ENCODE peak calls at places on chromosomes 1 and 21, in seven cellular contexts. N is stimulated activated CD4-positive, alpha-beta T cell treated with anti-CD3 and anti-CD28 coated beads, TNF-alpha, amount 100 ng/mL, for 4 hours; U is retinal pigment epithelial cell; R is globus pallidus; X is tibial artery; L is PC-3; H is activated T-cell treated with anti-CD3 and anti-CD28 coated beads for 4 hours. I is an unnamed sample.
A peak's percentile ranks its signal among the peaks of the same experiment; 100 is the strongest.

GRCh38 chr21:32562426-32562825 is 22.9 kb downstream of the TCP10L start:
- DNase-seq in N (no peak), X (no peak), R (no peak), H (no peak), L (no peak), U (peak; percentile 24), I (peak; percentile 19)

GRCh38 chr1:91564888-91565700 is 64.4 kb downstream of the CDC7 start:
- DNase-seq in N (no peak), L (no peak), R (peak; percentile 40), U (no peak), X (no peak), H (no peak), I (no peak)

GRCh38 chr1:203644661-203645510 is 18.3 kb downstream of the ATP2B4 start:
- DNase-seq in U (no peak), R (no peak), N (no peak), X (no peak), H (no peak), L (peak; percentile 75), I (no peak)

GRCh38 chr1:14949836-14950674 is 203.5 kb upstream of the TMEM51 start:
- DNase-seq in U (no peak), L (no peak), X (peak; percentile 79), N (no peak), R (no peak), H (no peak), I (no peak)

GRCh38 chr1:18343646-18344045 is 137.1 kb upstream of the KLHDC7A start:
- DNase-seq in H (no peak), X (no peak), U (no peak), R (no peak), L (no peak), N (no peak), I (no peak)

GRCh38 chr1:88998716-88999115 is 6.3 kb upstream of the KYAT3 start:
- DNase-seq in X (no peak), L (peak; percentile 93), U (no peak), R (peak; percentile 82), H (peak; percentile 22), N (no peak), I (no peak)

GRCh38 chr21:43611598-43612369 is 47.5 kb downstream of the HSF2BP start:
- DNase-seq in X (peak; percentile 84), L (peak; percentile 77), H (no peak), N (no peak), R (peak; percentile 29), U (peak; percentile 62), I (no peak)

GRCh38 chr21:38938343-38938742 is 132.6 kb downstream of the ETS2 start:
- DNase-seq in X (no peak), H (no peak), L (no peak), N (no peak), U (no peak), R (no peak), I (no peak)

GRCh38 chr1:3537359-3537758 is 73.9 kb downstream of the MEGF6 start:
- DNase-seq in X (no peak), L (no peak), R (no peak), H (no peak), U (no peak), N (no peak), I (no peak)

GRCh38 chr21:29175408-29176147 is 45.1 kb downstream of the MAP3K7CL start:
- DNase-seq in L (peak; percentile 40), R (no peak), X (no peak), U (no peak), H (no peak), N (no peak), I (no peak)

GRCh38 chr1:33735624-33736023 is 128.3 kb upstream of the HMGB4 start:
- DNase-seq in R (peak; percentile 21), L (peak; percentile 9), N (no peak), U (no peak), X (no peak), H (no peak), I (no peak)

GRCh38 chr21:44931501-44932365 is 8.1 kb upstream of the SLX9 start:
- DNase-seq in L (peak; percentile 49), X (peak; percentile 59), U (no peak), R (no peak), H (no peak), N (no peak), I (no peak)

GRCh38 chr1:184487561-184488200 is 100.9 kb downstream of the C1orf21 start:
- DNase-seq in L (no peak), R (no peak), H (no peak), N (no peak), X (no peak), U (no peak), I (no peak)

GRCh38 chr1:56561227-56562019 is 17.9 kb downstream of the PLPP3 start:
- DNase-seq in X (no peak), N (no peak), R (no peak), H (no peak), U (no peak), L (no peak), I (no peak)

GRCh38 chr1:20266141-20266540 is 24.5 kb upstream of the VWA5B1 start:
- DNase-seq in R (no peak), H (no peak), X (no peak), U (peak; percentile 39), N (no peak), L (peak; percentile 47), I (no peak)

GRCh38 chr1:77652179-77652745 is 30.2 kb downstream of the ZZZ3 start:
- DNase-seq in L (no peak), R (no peak), U (no peak), X (no peak), H (no peak), N (no peak), I (no peak)

GRCh38 chr1:116154536-116154935 is 43.3 kb downstream of the MAB21L3 start:
- DNase-seq in H (no peak), L (no peak), U (no peak), R (no peak), X (no peak), N (no peak), I (no peak)

GRCh38 chr1:193519922-193520321 is 333.5 kb upstream of the B3GALT2 start:
- DNase-seq in X (no peak), N (no peak), R (no peak), L (no peak), U (no peak), H (no peak), I (no peak)

GRCh38 chr1:152444045-152444444 is 30.0 kb upstream of the CRNN start:
- DNase-seq in U (no peak), X (no peak), L (no peak), R (no peak), N (no peak), H (no peak), I (no peak)

GRCh38 chr1:8728464-8728863 is 89.0 kb downstream of the RERE start:
- DNase-seq in R (no peak), U (no peak), H (no peak), X (no peak), N (no peak), L (no peak), I (no peak)